ENCODE peak calls at places on chromosomes 11 and 22, in four cellular contexts. R is IMR-90, Z is A549, K is GM12878. D is an unnamed sample.
A peak's percentile ranks its signal among the peaks of the same experiment; 100 is the strongest.

GRCh38 chr11:10632483-10632882 is 61.1 kb downstream of the IRAG1 start:
- ATAC-seq in Z (no peak), K (no peak), R (no peak), D (no peak)

GRCh38 chr11:68002575-68002942 is 1.3 kb downstream of the UNC93B1 start:
- ATAC-seq in K (peak; percentile 41), Z (no peak), R (no peak), D (no peak)

GRCh38 chr11:113119074-113119473 is 157.9 kb downstream of the NCAM1 start:
- ATAC-seq in K (no peak), Z (no peak), R (no peak), D (peak; percentile 7)

GRCh38 chr11:113118104-113118503 is 156.9 kb downstream of the NCAM1 start:
- ATAC-seq in Z (no peak), R (no peak), K (no peak), D (no peak)

GRCh38 chr11:88357323-88358039 is 19.9 kb upstream of the CTSC start:
- ATAC-seq in R (peak; percentile 68), Z (peak; percentile 54), K (peak; percentile 62), D (no peak)

GRCh38 chr22:49211176-49211575 is 616.5 kb downstream of the BRD1 start:
- ATAC-seq in K (no peak), R (no peak), Z (no peak), D (no peak)

GRCh38 chr11:130707217-130707616 is 209.1 kb downstream of the SNX19 start:
- ATAC-seq in Z (no peak), R (no peak), K (no peak), D (no peak)

GRCh38 chr22:17430298-17430900 is 61.1 kb downstream of the CECR2 start:
- ATAC-seq in R (no peak), K (no peak), Z (no peak), D (peak; percentile 84)

GRCh38 chr22:40397436-40397835 is 27.0 kb downstream of the SGSM3 start:
- ATAC-seq in R (peak; percentile 50), Z (peak; percentile 31), K (peak; percentile 10), D (no peak)

GRCh38 chr11:74460481-74461154 is 6.7 kb downstream of the KCNE3 start:
- ATAC-seq in R (peak; percentile 84), K (no peak), Z (no peak), D (peak; percentile 46)

GRCh38 chr11:80362578-80362977 is 921.7 kb upstream of the TENM4 start:
- ATAC-seq in K (no peak), Z (no peak), R (no peak), D (no peak)

GRCh38 chr22:22820626-22821025 is 67.0 kb upstream of the IGLL5 start:
- ATAC-seq in Z (no peak), R (no peak), K (no peak), D (no peak)

GRCh38 chr11:62896049-62896448 is 15.4 kb downstream of the SLC3A2 start:
- ATAC-seq in K (no peak), R (no peak), Z (no peak), D (peak; percentile 73)

GRCh38 chr11:123260511-123261211 is 65.6 kb upstream of the CLMP start:
- ATAC-seq in R (peak; percentile 7), K (no peak), Z (no peak), D (no peak)

GRCh38 chr11:30432716-30433115 is 109.8 kb downstream of the ARL14EP start:
- ATAC-seq in K (no peak), R (no peak), Z (no peak), D (no peak)

GRCh38 chr11:108027057-108027456 is 18.4 kb downstream of the CUL5 start:
- ATAC-seq in Z (no peak), K (no peak), R (no peak), D (no peak)

GRCh38 chr11:103486609-103487008 is 377.4 kb downstream of the DYNC2H1 start:
- ATAC-seq in K (no peak), Z (no peak), R (no peak), D (no peak)

GRCh38 chr11:82680252-82680651 is 53.4 kb downstream of the FAM181B start:
- ATAC-seq in K (no peak), Z (no peak), R (no peak), D (no peak)

GRCh38 chr11:59185412-59185811 is 13.5 kb downstream of the DTX4 start:
- ATAC-seq in R (no peak), K (no peak), Z (no peak), D (no peak)

GRCh38 chr11:12027844-12028243 is 19.4 kb upstream of the DKK3 start:
- ATAC-seq in R (peak; percentile 37), K (no peak), Z (no peak), D (no peak)

GRCh38 chr22:19723990-19724827 is 870 bp downstream of the GP1BB start:
- ATAC-seq in R (peak; percentile 69), Z (peak; percentile 52), K (peak; percentile 39), D (no peak)

GRCh38 chr11:22703040-22703439 is 36.6 kb downstream of the GAS2 start:
- ATAC-seq in Z (peak; percentile 54), R (peak; percentile 72), K (peak; percentile 76), D (no peak)

GRCh38 chr11:34175284-34176019 is 70.0 kb downstream of the NAT10 start:
- ATAC-seq in Z (no peak), K (peak; percentile 68), R (no peak), D (no peak)

GRCh38 chr11:78659326-78660319 is 85.0 kb upstream of the NARS2 start:
- ATAC-seq in Z (no peak), R (no peak), K (no peak), D (no peak)

GRCh38 chr11:57899378-57899777 is 124.3 kb upstream of the OR9Q1 start:
- ATAC-seq in R (no peak), Z (no peak), K (no peak), D (no peak)

GRCh38 chr11:28476053-28476452 is 367.9 kb downstream of the METTL15 start:
- ATAC-seq in K (no peak), Z (no peak), R (no peak), D (no peak)

GRCh38 chr11:71501071-71501985 is 25.7 kb upstream of the KRTAP5-7 start:
- ATAC-seq in K (no peak), Z (no peak), R (no peak), D (no peak)

GRCh38 chr11:32987851-32988250 is 27.8 kb upstream of the DEPDC7 start:
- ATAC-seq in K (no peak), Z (no peak), R (no peak), D (no peak)

GRCh38 chr11:66363187-66363601 is 8.4 kb downstream of the SLC29A2 start:
- ATAC-seq in K (no peak), R (no peak), Z (no peak), D (peak; percentile 40)

GRCh38 chr11:66362481-66363147 is 8.9 kb downstream of the SLC29A2 start:
- ATAC-seq in R (no peak), K (no peak), Z (no peak), D (no peak)

GRCh38 chr11:66360406-66361073 is 11.0 kb downstream of the SLC29A2 start:
- ATAC-seq in R (no peak), K (no peak), Z (no peak), D (no peak)

GRCh38 chr11:66361502-66361941 is 10.0 kb downstream of the SLC29A2 start:
- ATAC-seq in K (no peak), Z (no peak), R (no peak), D (no peak)

GRCh38 chr11:66359662-66360087 is 11.9 kb downstream of the SLC29A2 start:
- ATAC-seq in Z (no peak), K (peak; percentile 41), R (no peak), D (no peak)
- TF ChIP-seq POLR2A in Z (no peak), K (no peak), R (no peak), D (no peak)

DNA sequence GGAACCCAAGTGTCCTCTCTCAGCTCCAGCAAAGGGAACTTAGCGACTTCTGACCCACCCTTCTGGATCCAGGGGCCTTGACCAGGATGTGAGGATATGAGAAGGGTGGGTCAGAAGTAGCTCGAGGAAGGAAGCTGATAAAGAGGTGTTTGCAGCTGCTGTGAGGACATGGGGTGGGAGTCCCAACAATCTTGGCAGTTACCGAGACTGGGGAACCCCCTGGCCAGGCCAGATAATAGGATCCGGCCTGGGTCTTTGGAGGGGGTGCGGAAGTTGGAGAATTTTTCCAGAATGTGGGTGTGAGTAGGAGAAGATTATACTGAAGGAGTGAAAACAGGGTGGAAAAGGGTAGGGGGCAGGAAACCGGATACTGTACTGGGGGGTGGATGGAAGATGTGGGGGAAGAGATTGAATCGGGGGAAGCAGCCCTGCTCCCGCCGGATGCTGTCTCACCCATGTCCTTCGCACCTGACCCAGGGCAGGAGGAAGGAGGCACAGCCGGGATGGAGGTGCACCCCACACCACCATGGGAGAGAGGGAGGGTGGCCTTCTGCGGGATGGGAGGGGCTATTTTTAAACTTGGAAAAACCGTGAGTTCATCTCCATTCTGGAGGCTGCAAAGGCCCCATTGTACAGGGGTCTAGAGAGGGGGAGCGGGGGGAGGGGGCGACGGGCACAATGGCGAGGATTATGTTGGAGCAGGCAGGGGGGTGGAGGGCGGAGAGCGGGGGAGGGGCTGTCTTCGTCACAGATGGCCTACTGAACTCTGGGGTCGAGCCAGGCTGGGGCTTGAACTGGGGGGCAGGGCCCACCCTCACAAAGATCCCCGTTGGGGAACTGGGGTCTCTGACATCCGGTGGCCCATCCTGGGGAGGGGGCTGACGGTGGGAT is 3.0 kb upstream of the MCAM start:
- ATAC-seq in Z (no peak), R (no peak), K (no peak), D (no peak)
- H3K4me1 ChIP-seq in Z (peaks cover 43% of the 10 kb centered on the region), R (peaks cover 47% of the 10 kb centered on the region), K (peaks cover 48% of the 10 kb centered on the region), D (peaks cover 12% of the 10 kb centered on the region)

GRCh38 chr11:72740060-72740424 is 12.2 kb downstream of the ARAP1 start:
- ATAC-seq in K (peak; percentile 9), R (no peak), Z (no peak), D (no peak)

GRCh38 chr11:72737341-72737740 is 14.9 kb downstream of the ARAP1 start:
- ATAC-seq in K (no peak), R (no peak), Z (no peak), D (no peak)

GRCh38 chr11:72736452-72737069 is 15.6 kb downstream of the ARAP1 start:
- ATAC-seq in K (peak; percentile 26), R (peak; percentile 54), Z (peak; percentile 60), D (peak; percentile 37)

GRCh38 chr11:72739240-72740059 is 12.8 kb downstream of the ARAP1 start:
- ATAC-seq in R (no peak), K (peak; percentile 16), Z (no peak), D (no peak)

GRCh38 chr11:72738199-72739141 is 13.7 kb downstream of the ARAP1 start:
- ATAC-seq in R (peak; percentile 52), Z (no peak), K (peak; percentile 65), D (peak; percentile 50)
- TF ChIP-seq POLR2A in R (no peak), Z (no peak), K (peak; percentile 79), D (no peak)

DNA sequence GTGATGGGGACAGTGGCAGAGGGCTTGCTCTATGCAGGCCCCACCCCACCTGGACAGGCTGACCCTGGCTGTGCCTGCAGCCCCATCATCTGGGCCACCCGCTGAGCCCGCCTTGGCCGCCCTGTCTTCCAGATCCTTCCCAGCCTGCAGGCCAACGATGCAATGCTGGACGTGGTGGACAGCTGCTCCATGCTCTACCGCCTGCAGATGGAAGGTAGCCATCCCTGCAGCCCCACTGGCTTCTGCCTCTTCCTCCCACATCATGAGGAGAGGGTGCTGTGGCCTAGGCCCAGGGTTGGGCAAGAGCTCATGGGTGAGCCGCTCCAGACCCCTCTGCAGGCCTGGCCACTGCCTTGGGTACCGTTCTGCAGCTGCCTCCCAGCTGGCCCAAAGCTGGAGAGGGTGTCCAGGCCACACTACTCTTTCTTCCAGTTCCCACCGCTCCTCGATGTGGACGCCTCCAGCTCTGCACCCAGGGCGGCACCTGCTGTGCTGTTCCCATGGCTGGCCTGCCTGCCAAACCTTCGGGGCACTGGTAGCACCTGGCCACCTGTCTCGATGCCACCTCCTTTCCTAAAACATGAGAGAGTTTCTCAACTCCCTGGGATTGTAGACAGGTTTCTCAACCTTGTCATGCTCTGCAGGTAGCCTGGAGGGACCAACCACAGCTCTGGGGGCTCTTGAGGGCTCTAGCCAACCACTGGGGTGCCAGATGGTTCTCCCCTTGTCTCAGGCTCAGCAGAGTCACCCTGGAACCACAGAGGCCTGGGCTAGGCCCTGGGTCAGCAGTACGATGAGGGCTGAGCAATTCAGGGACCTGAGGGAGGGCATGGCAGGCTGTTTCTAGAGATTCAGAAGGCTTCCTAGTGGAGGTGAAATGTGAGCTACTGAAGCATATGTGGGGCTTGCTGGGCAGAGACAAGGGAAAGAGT is 9.5 kb upstream of the GTSE1 start:
- ATAC-seq in K (peak; percentile 36), Z (no peak), R (no peak), D (no peak)
- H3K4me1 ChIP-seq in K (peaks cover 18% of the 10 kb centered on the region), Z (no peaks in the 10 kb centered on the region), R (no peaks in the 10 kb centered on the region), D (no peaks in the 10 kb centered on the region)

GRCh38 chr11:117658809-117659208 is 138.2 kb downstream of the DSCAML1 start:
- ATAC-seq in Z (no peak), K (no peak), R (no peak), D (no peak)
- TF ChIP-seq POLR2A in Z (no peak), K (no peak), R (no peak), D (no peak)